ENCODE peak calls at places on chromosomes 6 and 20, in nine cellular contexts. P is RCC 7860; R is NCI-H2171; O is CD8-positive, alpha-beta T cell; K is activated CD4-positive, alpha-beta T cell treated with anti-CD3 and anti-CD28 coated beads, Interleukin-2, amount 50 U/mL, for 1 hour; L is endothelial cell; J is nephron progenitor cell; N is cerebellar nuclear complex; M is RWPE1. C is an unnamed sample.

GRCh38 chr20:20003088-20003954 is 13.8 kb upstream of the NAA20 start:
- DNase-seq in P (no peak), R (no peak), O (no peak), K (no peak), L (no peak), J (no peak), N (no peak), M (no peak), C (no peak)

GRCh38 chr20:37856932-37857660 is 45.8 kb upstream of the VSTM2L start:
- DNase-seq in P (no peak), R (no peak), O (no peak), K (no peak), L (no peak), J (no peak), N (no peak), M (no peak), C (no peak)

GRCh38 chr6:120378582-120379220 is 955.6 kb downstream of the TBC1D32 start:
- DNase-seq in P (peak), R (peak), O (no peak), K (no peak), L (no peak), J (no peak), N (no peak), M (peak), C (no peak)

GRCh38 chr6:136429681-136430080 is 120.5 kb downstream of the MAP7 start:
- DNase-seq in P (no peak), R (no peak), O (no peak), K (no peak), L (no peak), J (no peak), N (no peak), M (no peak), C (no peak)

GRCh38 chr20:39117486-39117885 is 155.3 kb downstream of the DHX35 start:
- DNase-seq in P (peak), R (no peak), O (no peak), K (no peak), L (no peak), J (no peak), N (no peak), M (peak), C (no peak)

GRCh38 chr20:47544240-47544639 is 42.6 kb downstream of the NCOA3 start:
- DNase-seq in P (peak), R (no peak), O (no peak), K (no peak), L (no peak), J (peak), N (no peak), M (no peak), C (no peak)

GRCh38 chr6:9499709-9500108 is 915.2 kb downstream of the TFAP2A start:
- DNase-seq in P (no peak), R (no peak), O (no peak), K (no peak), L (no peak), J (no peak), N (no peak), M (no peak), C (no peak)

GRCh38 chr6:7058250-7058923 is 49.4 kb upstream of the RREB1 start:
- DNase-seq in P (peak), R (no peak), O (no peak), K (no peak), L (no peak), J (no peak), N (no peak), M (peak), C (no peak)

GRCh38 chr20:22776369-22776768 is 192.0 kb upstream of the FOXA2 start:
- DNase-seq in P (peak), R (no peak), O (no peak), K (no peak), L (no peak), J (no peak), N (no peak), M (peak), C (no peak)

GRCh38 chr6:33197431-33198048 is 2.9 kb downstream of the RXRB start:
- DNase-seq in P (peak), R (no peak), O (peak), K (no peak), L (no peak), J (peak), N (no peak), M (peak), C (no peak)

GRCh38 chr6:97703661-97704060 is 420.6 kb upstream of the MMS22L start:
- DNase-seq in P (no peak), R (no peak), O (no peak), K (no peak), L (no peak), J (no peak), N (no peak), M (no peak), C (no peak)

GRCh38 chr6:116398366-116399005 is 27.7 kb downstream of the DSE start:
- DNase-seq in P (no peak), R (no peak), O (no peak), K (no peak), L (no peak), J (no peak), N (no peak), M (no peak), C (no peak)

GRCh38 chr6:122649701-122650100 is 39.5 kb downstream of the PKIB start:
- DNase-seq in P (no peak), R (no peak), O (no peak), K (no peak), L (no peak), J (no peak), N (no peak), M (no peak), C (no peak)

GRCh38 chr6:147204843-147205311 is 660 bp downstream of the STXBP5 start:
- DNase-seq in P (no peak), R (no peak), O (no peak), K (no peak), L (no peak), J (no peak), N (no peak), M (peak), C (no peak)

GRCh38 chr6:142802124-142802523 is 142.9 kb downstream of the HIVEP2 start:
- DNase-seq in P (peak), R (no peak), O (no peak), K (no peak), L (no peak), J (no peak), N (no peak), M (peak), C (no peak)

GRCh38 chr20:63315982-63316491 is 23.1 kb downstream of the COL20A1 start:
- DNase-seq in P (no peak), R (no peak), O (no peak), K (no peak), L (no peak), J (no peak), N (no peak), M (no peak), C (no peak)

GRCh38 chr20:32452776-32453466 is 94.8 kb downstream of the ASXL1 start:
- DNase-seq in P (no peak), R (no peak), O (no peak), K (no peak), L (no peak), J (no peak), N (no peak), M (no peak), C (no peak)

GRCh38 chr20:63977392-63978276 is 1.8 kb downstream of the SAMD10 start:
- DNase-seq in P (peak), R (no peak), O (peak), K (peak), L (no peak), J (no peak), N (no peak), M (peak), C (peak)

GRCh38 chr6:149962461-149963211 is 1.1 kb upstream of the ULBP1 start:
- DNase-seq in P (no peak), R (no peak), O (no peak), K (no peak), L (no peak), J (no peak), N (no peak), M (no peak), C (no peak)

GRCh38 chr6:158539363-158539762 is 20.5 kb upstream of the TMEM181 start:
- DNase-seq in P (no peak), R (no peak), O (no peak), K (no peak), L (no peak), J (no peak), N (no peak), M (no peak), C (no peak)

GRCh38 chr20:37989601-37990001 is 43.7 kb downstream of the TTI1 start:
- DNase-seq in P (peak), R (peak), O (no peak), K (no peak), L (no peak), J (no peak), N (peak), M (peak), C (no peak)

GRCh38 chr6:170285482-170285881 is 5.4 kb downstream of the DLL1 start:
- DNase-seq in P (no peak), R (no peak), O (no peak), K (no peak), L (no peak), J (no peak), N (no peak), M (no peak), C (no peak)

GRCh38 chr20:33373735-33374605 is 27.3 kb downstream of the CDK5RAP1 start:
- DNase-seq in P (peak), R (no peak), O (no peak), K (no peak), L (no peak), J (no peak), N (no peak), M (no peak), C (no peak)

GRCh38 chr20:62177307-62177706 is 5.5 kb upstream of the MTG2 start:
- DNase-seq in P (no peak), R (no peak), O (no peak), K (no peak), L (no peak), J (no peak), N (no peak), M (no peak), C (no peak)

GRCh38 chr20:46053416-46053815 is 24.4 kb downstream of the SLC12A5 start:
- DNase-seq in P (no peak), R (no peak), O (no peak), K (no peak), L (no peak), J (no peak), N (no peak), M (no peak), C (no peak)

GRCh38 chr20:63105211-63106107 is 98.7 kb upstream of the BHLHE23 start:
- DNase-seq in P (no peak), R (no peak), O (no peak), K (no peak), L (no peak), J (no peak), N (no peak), M (no peak), C (no peak)

C was measured in effector CD4-positive, alpha-beta T cell.